ENCODE peak calls at places on chromosomes 5 and 9, in four cellular contexts. L is fibroblast of lung, K is A549, H is left ventricle myocardium inferior. W is an unnamed sample.

GRCh38 chr9:78921341-78921740 is 624.4 kb downstream of the PSAT1 start:
- DNase-seq in L (peak; percentile 72), K (peak; percentile 21), H (no peak), W (no peak)

GRCh38 chr9:5817776-5818336 is 15.1 kb downstream of the ERMP1 start:
- DNase-seq in L (peak; percentile 81), K (peak; percentile 73), H (no peak), W (no peak)

GRCh38 chr9:96500696-96501660 is 51.0 kb downstream of the HABP4 start:
- DNase-seq in L (peak; percentile 82), K (no peak), H (no peak), W (no peak)

GRCh38 chr5:125245216-125245615 is 498.8 kb upstream of the ZNF608 start:
- DNase-seq in L (no peak), K (no peak), H (no peak), W (no peak)

GRCh38 chr9:136348691-136349090 is 14.9 kb downstream of the DNLZ start:
- DNase-seq in L (no peak), K (no peak), H (no peak), W (no peak)

GRCh38 chr5:167639213-167639612 is 652.2 kb upstream of the WWC1 start:
- DNase-seq in L (peak; percentile 86), K (no peak), H (no peak), W (no peak)

GRCh38 chr9:36939655-36940578 is 94.2 kb downstream of the PAX5 start:
- DNase-seq in L (no peak), K (no peak), H (no peak), W (no peak)

GRCh38 chr5:68449380-68449779 is 233.8 kb downstream of the PIK3R1 start:
- DNase-seq in L (peak; percentile 23), K (no peak), H (no peak), W (peak; percentile 12)

GRCh38 chr9:6007770-6008168 is 7.7 kb downstream of the RANBP6 start:
- DNase-seq in L (peak; percentile 56), K (peak; percentile 82), H (peak; percentile 78), W (peak; percentile 22)

GRCh38 chr9:98897745-98898144 is 46.0 kb upstream of the COL15A1 start:
- DNase-seq in L (peak; percentile 33), K (no peak), H (no peak), W (no peak)

GRCh38 chr9:93259490-93260289 is 75.8 kb downstream of the WNK2 start:
- DNase-seq in L (no peak), K (no peak), H (no peak), W (no peak)

GRCh38 chr9:76741524-76741923 is 22.7 kb upstream of the PCA3 start:
- DNase-seq in L (no peak), K (no peak), H (no peak), W (no peak)

GRCh38 chr5:16759147-16759800 is 142.5 kb upstream of the RETREG1 start:
- DNase-seq in L (peak; percentile 22), K (no peak), H (no peak), W (no peak)

GRCh38 chr9:89448381-89448780 is 49.5 kb downstream of the SEMA4D start:
- DNase-seq in L (no peak), K (no peak), H (no peak), W (no peak)

GRCh38 chr5:78162253-78162862 is 132.1 kb downstream of the AP3B1 start:
- DNase-seq in L (peak; percentile 18), K (peak; percentile 57), H (no peak), W (no peak)

GRCh38 chr5:151095341-151096000 is 14.6 kb upstream of the TNIP1 start:
- DNase-seq in L (peak; percentile 21), K (peak; percentile 41), H (peak; percentile 61), W (no peak)

GRCh38 chr9:113973963-113974413 is 97.9 kb downstream of the ZNF618 start:
- DNase-seq in L (peak; percentile 58), K (peak; percentile 29), H (no peak), W (no peak)

GRCh38 chr5:57816108-57816507 is 333.5 kb upstream of the ACTBL2 start:
- DNase-seq in L (peak; percentile 99), K (peak; percentile 85), H (no peak), W (no peak)

GRCh38 chr9:14466828-14467227 is 152.9 kb upstream of the NFIB start:
- DNase-seq in L (no peak), K (no peak), H (no peak), W (no peak)